ENCODE peak calls at places on chromosomes 4 and X, in ten cellular contexts. R, F, M, C, B, T, O, H, K and L are unnamed samples.

GRCh38 chrX:7025471-7025870 is 122.0 kb upstream of the STS start:
- DNase-seq in R (no peak), F (no peak), M (no peak), C (no peak), B (no peak), T (no peak), O (no peak), H (no peak), K (no peak), L (no peak)

GRCh38 chrX:23631136-23631535 is 36.2 kb upstream of the PRDX4 start:
- DNase-seq in R (no peak), F (no peak), M (no peak), C (no peak), B (no peak), T (no peak), O (no peak), H (no peak), K (no peak), L (no peak)

GRCh38 chr4:121462660-121463261 is 81.9 kb upstream of the QRFPR start:
- DNase-seq in R (no peak), F (no peak), M (no peak), C (peak), B (peak), T (peak), O (peak), H (peak), K (no peak), L (peak)

GRCh38 chrX:104707572-104707971 is 141.6 kb downstream of the IL1RAPL2 start:
- DNase-seq in R (no peak), F (no peak), M (no peak), C (no peak), B (no peak), T (no peak), O (no peak), H (no peak), K (no peak), L (no peak)

GRCh38 chrX:24799565-24799964 is 105.8 kb downstream of the POLA1 start:
- DNase-seq in R (no peak), F (no peak), M (no peak), C (no peak), B (no peak), T (no peak), O (no peak), H (no peak), K (no peak), L (no peak)

GRCh38 chr4:73864973-73865372 is 4.2 kb upstream of the CXCL1 start:
- DNase-seq in R (no peak), F (no peak), M (no peak), C (no peak), B (no peak), T (no peak), O (no peak), H (no peak), K (no peak), L (no peak)

GRCh38 chrX:12439396-12439795 is 301.1 kb downstream of the FRMPD4 start:
- DNase-seq in R (no peak), F (no peak), M (no peak), C (no peak), B (no peak), T (no peak), O (no peak), H (no peak), K (no peak), L (no peak)

GRCh38 chr4:172680701-172681100 is 487.9 kb upstream of the GALNT7 start:
- DNase-seq in R (no peak), F (no peak), M (no peak), C (no peak), B (no peak), T (no peak), O (no peak), H (no peak), K (no peak), L (peak)

GRCh38 chr4:40628888-40629287 is 776 bp downstream of the RBM47 start:
- DNase-seq in R (no peak), F (no peak), M (no peak), C (no peak), B (no peak), T (no peak), O (no peak), H (no peak), K (no peak), L (no peak)

GRCh38 chr4:128776794-128777216 is 32.7 kb upstream of the JADE1 start:
- DNase-seq in R (no peak), F (no peak), M (no peak), C (no peak), B (peak), T (peak), O (peak), H (no peak), K (no peak), L (no peak)

GRCh38 chr4:138242076-138242829 is at the start of gene SLC7A11:
- DNase-seq in R (peak), F (no peak), M (no peak), C (peak), B (peak), T (no peak), O (peak), H (peak), K (peak), L (peak)

GRCh38 chr4:187238646-187239045 is 515.0 kb upstream of the FAT1 start:
- DNase-seq in R (no peak), F (no peak), M (no peak), C (no peak), B (no peak), T (no peak), O (no peak), H (no peak), K (no peak), L (no peak)

GRCh38 chr4:121041307-121042090 is 30.8 kb downstream of the NDNF start:
- DNase-seq in R (no peak), F (no peak), M (no peak), C (no peak), B (no peak), T (no peak), O (no peak), H (peak), K (no peak), L (no peak)

GRCh38 chrX:100677616-100678181 is 33.7 kb downstream of the SRPX2 start:
- DNase-seq in R (no peak), F (no peak), M (no peak), C (no peak), B (no peak), T (no peak), O (no peak), H (no peak), K (no peak), L (no peak)

GRCh38 chr4:16225139-16225538 is 1.1 kb downstream of the TAPT1 start:
- DNase-seq in R (no peak), F (no peak), M (no peak), C (no peak), B (no peak), T (no peak), O (no peak), H (no peak), K (no peak), L (peak)

GRCh38 chr4:20844311-20844710 is 144.1 kb downstream of the PACRGL start:
- DNase-seq in R (no peak), F (no peak), M (no peak), C (no peak), B (no peak), T (no peak), O (no peak), H (no peak), K (no peak), L (no peak)

GRCh38 chrX:19990225-19990518 is 689 bp downstream of the BCLAF3 start:
- DNase-seq in R (no peak), F (no peak), M (no peak), C (no peak), B (peak), T (peak), O (no peak), H (peak), K (no peak), L (no peak)

GRCh38 chrX:12868747-12869146 is 1.9 kb downstream of the TLR7 start:
- DNase-seq in R (no peak), F (no peak), M (no peak), C (no peak), B (no peak), T (no peak), O (no peak), H (no peak), K (no peak), L (no peak)

GRCh38 chr4:159298502-159298901 is 195.6 kb downstream of the RAPGEF2 start:
- DNase-seq in R (no peak), F (no peak), M (no peak), C (no peak), B (no peak), T (no peak), O (no peak), H (no peak), K (no peak), L (no peak)

GRCh38 chr4:1010522-1011021 is 854 bp upstream of the FGFRL1 start:
- DNase-seq in R (peak), F (no peak), M (peak), C (peak), B (no peak), T (no peak), O (peak), H (no peak), K (no peak), L (peak)

GRCh38 chr4:185123479-185123878 is 19.6 kb upstream of the SLC25A4 start:
- DNase-seq in R (no peak), F (no peak), M (no peak), C (no peak), B (no peak), T (no peak), O (no peak), H (no peak), K (no peak), L (no peak)

GRCh38 chr4:185122681-185123345 is 20.3 kb upstream of the SLC25A4 start:
- DNase-seq in R (no peak), F (no peak), M (no peak), C (no peak), B (no peak), T (no peak), O (no peak), H (no peak), K (no peak), L (no peak)

GRCh38 chr4:185127021-185127925 is 15.8 kb upstream of the SLC25A4 start:
- DNase-seq in R (peak), F (no peak), M (no peak), C (peak), B (peak), T (no peak), O (no peak), H (peak), K (no peak), L (peak)

GRCh38 chr4:185134176-185134869 is 8.7 kb upstream of the SLC25A4 start:
- DNase-seq in R (no peak), F (no peak), M (no peak), C (no peak), B (peak), T (peak), O (no peak), H (no peak), K (no peak), L (peak)

DNA sequence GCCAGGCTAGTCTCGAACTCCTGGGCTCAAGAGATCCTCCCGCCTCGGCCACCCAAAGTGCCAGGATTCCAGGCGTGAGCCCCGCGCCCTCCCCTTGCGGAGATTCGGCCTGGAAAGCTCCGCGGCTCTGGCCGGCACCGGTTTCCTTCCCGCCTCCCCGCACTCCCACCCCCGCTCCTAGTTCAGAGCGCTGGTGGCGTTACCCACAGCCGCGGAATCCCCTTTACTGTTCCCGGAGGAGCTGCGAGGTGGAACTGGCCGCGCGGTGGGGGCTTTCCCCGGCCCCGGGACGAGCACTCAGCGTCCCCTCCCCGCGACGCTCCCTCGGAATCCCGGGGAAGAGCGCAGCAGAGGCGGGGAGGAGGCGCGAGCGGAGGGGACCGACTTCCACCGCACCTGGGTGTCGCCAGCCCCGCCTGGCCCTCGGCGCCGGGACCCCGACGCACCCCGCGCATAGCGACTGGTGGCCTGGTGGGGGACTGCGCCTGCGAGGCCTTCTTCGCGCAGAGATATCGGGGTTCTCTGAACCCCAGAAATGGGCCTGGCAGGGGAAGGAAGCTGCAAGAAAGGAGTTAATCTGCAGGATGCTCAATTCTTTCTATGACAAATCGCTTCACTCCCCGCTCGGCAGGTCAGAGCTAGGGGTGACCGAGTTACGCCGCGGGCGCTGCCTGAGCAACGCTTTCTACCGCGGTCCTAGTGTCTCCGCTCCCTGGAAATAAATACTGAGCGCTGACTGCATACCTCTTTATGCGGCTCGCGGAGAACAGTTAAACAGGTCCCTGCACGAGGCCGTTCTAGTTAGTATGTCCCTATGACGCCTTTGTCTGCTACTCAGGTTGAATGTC is 14.6 kb upstream of the SLC25A4 start:
- DNase-seq in R (peak), F (no peak), M (no peak), C (peak), B (peak), T (no peak), O (peak), H (peak), K (no peak), L (peak)
- TF ChIP-seq POLR2A in R (no peak), F (no peak), M (no peak), C (no peak), B (no peak), T (no peak), O (no peak), H (no peak), K (no peak), L (no peak)

DNA sequence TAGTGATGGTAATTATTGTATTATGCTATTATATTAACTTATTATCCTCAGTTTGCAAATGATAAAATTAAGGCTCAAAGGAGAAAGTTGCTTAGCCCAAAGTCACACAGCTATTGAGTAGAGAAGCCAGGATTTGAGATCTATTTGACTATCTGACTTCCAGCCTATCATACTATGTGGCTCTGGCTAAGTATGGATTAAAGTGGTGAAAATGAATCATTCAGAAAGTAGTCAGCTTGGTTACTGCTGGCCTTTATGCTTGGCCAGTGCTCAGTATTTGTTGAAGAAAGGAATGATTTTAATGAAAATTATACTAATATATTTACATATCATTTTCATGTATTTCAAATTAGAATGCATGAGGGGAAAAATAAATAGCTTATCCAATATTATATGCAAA is 219.8 kb downstream of the SHROOM3 start:
- DNase-seq in R (no peak), F (no peak), M (no peak), C (no peak), B (no peak), T (no peak), O (no peak), H (no peak), K (no peak), L (no peak)
- TF ChIP-seq POLR2A in R (no peak), F (no peak), M (no peak), C (no peak), B (no peak), T (no peak), O (no peak), H (no peak), K (no peak), L (no peak)

DNA sequence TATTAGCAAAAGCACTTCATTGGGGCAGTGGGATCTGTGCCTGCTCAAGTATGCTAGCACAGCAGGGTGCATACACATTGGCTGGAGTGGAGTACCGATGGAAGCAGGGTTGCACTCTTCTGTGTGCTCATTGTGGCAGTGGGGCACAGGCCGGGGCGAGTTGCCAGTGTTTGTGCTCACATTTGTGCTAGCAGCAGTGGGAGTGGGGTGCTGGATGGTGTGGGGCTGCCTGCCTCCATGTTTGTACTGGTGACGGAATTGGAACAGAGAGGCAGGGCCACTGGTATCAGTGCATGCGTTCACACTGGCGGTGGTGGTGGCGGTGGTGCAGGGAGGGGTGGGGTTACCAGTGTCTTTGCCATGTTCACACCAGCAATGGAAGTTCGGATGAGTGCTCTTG is 138.0 kb downstream of the POU4F2 start:
- DNase-seq in R (no peak), F (no peak), M (peak), C (no peak), B (no peak), T (no peak), O (no peak), H (no peak), K (no peak), L (no peak)
- TF ChIP-seq POLR2A in R (no peak), F (no peak), M (no peak), C (no peak), B (no peak), T (peak), O (no peak), H (no peak), K (no peak), L (no peak)

GRCh38 chr4:6716018-6716911 is at the start of gene BLOC1S4:
- DNase-seq in R (peak), F (no peak), M (peak), C (peak), B (peak), T (peak), O (peak), H (peak), K (peak), L (peak)
- TF ChIP-seq POLR2A in R (peak), F (peak), M (peak), C (peak), B (peak), T (peak), O (peak), H (peak), K (peak), L (peak)

GRCh38 chrX:1442016-1442665 is 10.6 kb downstream of the ASMTL start:
- DNase-seq in R (no peak), F (peak), M (peak), C (peak), B (no peak), T (no peak), O (no peak), H (no peak), K (no peak), L (no peak)

GRCh38 chrX:1442724-1443367 is 9.9 kb downstream of the ASMTL start:
- DNase-seq in R (no peak), F (no peak), M (peak), C (no peak), B (no peak), T (no peak), O (no peak), H (no peak), K (no peak), L (no peak)

GRCh38 chrX:1440506-1440905 is 12.2 kb downstream of the ASMTL start:
- DNase-seq in R (no peak), F (no peak), M (peak), C (no peak), B (no peak), T (no peak), O (no peak), H (no peak), K (no peak), L (no peak)

GRCh38 chrX:1444896-1445480 is 7.7 kb downstream of the ASMTL start:
- DNase-seq in R (no peak), F (peak), M (peak), C (peak), B (no peak), T (no peak), O (no peak), H (no peak), K (no peak), L (no peak)

GRCh38 chrX:1443496-1444075 is 9.1 kb downstream of the ASMTL start:
- DNase-seq in R (no peak), F (peak), M (peak), C (no peak), B (no peak), T (no peak), O (no peak), H (no peak), K (no peak), L (no peak)
- TF ChIP-seq POLR2A in R (no peak), F (no peak), M (no peak), C (no peak), B (no peak), T (no peak), O (no peak), H (peak), K (no peak), L (no peak)